ENCODE peak calls at places on chromosomes 11 and 22, in four cellular contexts. S is pancreas, B is testis, J is body of pancreas. G is an unnamed sample.

GRCh38 chr22:28817919-28818859 is 17.8 kb upstream of the XBP1 start:
- DNase-seq in B (no peak), J (peak; percentile 96), S (peak; percentile 97), G (no peak)

GRCh38 chr11:64885367-64886286 is 7.2 kb upstream of the EHD1 start:
- DNase-seq in B (no peak), S (no peak), J (no peak), G (no peak)

GRCh38 chr11:61652135-61652534 is 28.1 kb upstream of the DAGLA start:
- DNase-seq in J (no peak), S (no peak), B (no peak), G (no peak)

GRCh38 chr22:38221908-38222796 is 20.4 kb downstream of the MAFF start:
- DNase-seq in B (no peak), S (no peak), J (no peak), G (no peak)

GRCh38 chr22:26558246-26558895 is 31.6 kb downstream of the TPST2 start:
- DNase-seq in S (peak; percentile 74), B (no peak), J (peak; percentile 71), G (no peak)

GRCh38 chr11:111324277-111324720 is 26.0 kb downstream of the POU2AF3 start:
- DNase-seq in J (no peak), S (no peak), B (no peak), G (no peak)

GRCh38 chr22:44995282-44995597 is 14.6 kb downstream of the PHF21B start:
- DNase-seq in J (no peak), B (no peak), S (no peak), G (no peak)

GRCh38 chr11:91085985-91086384 is 863.1 kb upstream of the CHORDC1 start:
- DNase-seq in S (no peak), J (no peak), B (no peak), G (no peak)

GRCh38 chr22:20153945-20154344 is 3.1 kb upstream of the CCDC188 start:
- DNase-seq in B (no peak), S (no peak), J (no peak), G (no peak)

GRCh38 chr11:115330693-115331482 is 173.3 kb downstream of the CADM1 start:
- DNase-seq in J (no peak), B (no peak), S (no peak), G (no peak)

GRCh38 chr22:45218974-45219373 is 21.7 kb downstream of the KIAA0930 start:
- DNase-seq in B (no peak), S (no peak), J (no peak), G (no peak)

GRCh38 chr11:44014968-44015623 is 32.7 kb upstream of the ACCSL start:
- DNase-seq in J (no peak), B (no peak), S (no peak), G (no peak)

GRCh38 chr11:59112494-59112893 is 5.5 kb downstream of the FAM111B start:
- DNase-seq in S (no peak), B (no peak), J (no peak), G (no peak)

GRCh38 chr22:50153756-50154140 is 16.8 kb upstream of the PANX2 start:
- DNase-seq in S (no peak), B (no peak), J (no peak), G (no peak)

GRCh38 chr11:46537121-46537520 is 56.7 kb downstream of the AMBRA1 start:
- DNase-seq in S (no peak), J (no peak), B (no peak), G (no peak)

GRCh38 chr22:44838316-44839016 is 86.1 kb downstream of the ARHGAP8 start:
- DNase-seq in B (peak; percentile 64), J (no peak), S (no peak), G (no peak)

GRCh38 chr11:10309163-10310093 is 4.6 kb downstream of the ADM start:
- DNase-seq in B (peak; percentile 49), S (peak; percentile 83), J (peak; percentile 92), G (peak; percentile 83)

GRCh38 chr22:27512283-27512761 is 289.2 kb downstream of the MN1 start:
- DNase-seq in S (peak; percentile 64), J (peak; percentile 73), B (peak; percentile 86), G (peak; percentile 98)

GRCh38 chr11:126080206-126080941 is 17.7 kb upstream of the CDON start:
- DNase-seq in B (no peak), S (peak; percentile 26), J (peak; percentile 40), G (no peak)

GRCh38 chr22:32520612-32521011 is 46.0 kb downstream of the FBXO7 start:
- DNase-seq in B (no peak), J (no peak), S (no peak), G (no peak)

GRCh38 chr11:127998421-127998820 is 588.9 kb downstream of the ETS1 start:
- DNase-seq in S (no peak), J (no peak), B (no peak), G (no peak)

GRCh38 chr11:128095459-128096096 is 491.8 kb downstream of the ETS1 start:
- DNase-seq in J (no peak), B (no peak), S (no peak), G (no peak)

GRCh38 chr11:72584293-72584921 is 89.8 kb downstream of the PDE2A start:
- DNase-seq in S (no peak), J (peak; percentile 27), B (peak; percentile 69), G (peak; percentile 87)

GRCh38 chr22:19834599-19834998 is 20.1 kb downstream of the GNB1L start:
- DNase-seq in B (no peak), J (no peak), S (no peak), G (no peak)

GRCh38 chr11:45560153-45560934 is 105.1 kb downstream of the CHST1 start:
- DNase-seq in S (no peak), J (no peak), B (peak; percentile 17), G (no peak)

GRCh38 chr11:22785251-22785650 is 44.4 kb downstream of the SVIP start:
- DNase-seq in J (no peak), B (no peak), S (no peak), G (no peak)

GRCh38 chr11:70076461-70076931 is 1.6 kb upstream of the ANO1 start:
- DNase-seq in J (no peak), B (no peak), S (no peak), G (no peak)

GRCh38 chr22:46011627-46012181 is 34.7 kb upstream of the WNT7B start:
- DNase-seq in J (peak; percentile 21), S (no peak), B (no peak), G (peak; percentile 56)

GRCh38 chr11:130052556-130052955 is 17.1 kb upstream of the APLP2 start:
- DNase-seq in J (no peak), S (no peak), B (no peak), G (no peak)

GRCh38 chr11:63404536-63404935 is 35.0 kb downstream of the SLC22A9 start:
- DNase-seq in S (peak; percentile 62), J (peak; percentile 62), B (peak; percentile 16), G (no peak)

GRCh38 chr22:49228431-49229037 is 599.1 kb downstream of the BRD1 start:
- DNase-seq in B (peak; percentile 8), S (no peak), J (no peak), G (no peak)

GRCh38 chr11:62880231-62880802 is 379 bp upstream of the SLC3A2 start:
- DNase-seq in J (peak; percentile 47), B (peak; percentile 72), S (no peak), G (no peak)

GRCh38 chr11:77035580-77035979 is 1.4 kb downstream of the B3GNT6 start:
- DNase-seq in B (no peak), J (peak; percentile 34), S (no peak), G (no peak)
- H3K4me3 ChIP-seq in B (no peak overlapping the region), J (no peak overlapping the region), S (no peak overlapping the region), G (no peak overlapping the region)

DNA sequence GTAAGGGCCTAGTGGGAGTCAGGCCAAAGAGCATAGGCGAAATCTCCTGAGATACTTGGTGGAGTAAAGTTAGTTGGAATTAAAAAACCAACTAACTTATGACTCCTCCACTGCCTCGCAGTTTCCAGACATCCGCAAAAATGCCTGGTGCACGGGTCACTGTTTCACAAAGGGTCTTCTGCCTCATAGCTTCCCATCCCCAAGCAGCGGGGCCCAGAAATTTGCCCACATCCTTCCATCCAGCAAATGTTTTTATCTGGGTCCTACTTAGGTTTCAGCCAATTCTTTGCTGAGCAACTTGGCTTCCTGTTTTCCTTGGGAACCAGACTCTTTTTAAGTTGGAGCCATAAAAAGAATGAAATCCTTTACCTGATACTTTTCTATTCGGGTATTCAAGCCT is 36.3 kb downstream of the FZD4 start:
- DNase-seq in S (no peak), B (no peak), J (no peak), G (no peak)
- H3K27ac ChIP-seq in S (no peak overlapping the region), B (peak overlapping the region; percentile 3), J (no peak overlapping the region), G (peak overlapping the region; percentile 75)

GRCh38 chr11:20162824-20163777 is 2.8 kb upstream of the DBX1 start:
- DNase-seq in J (no peak), B (no peak), S (no peak), G (no peak)

GRCh38 chr11:20160425-20161229 is at the start of gene DBX1:
- DNase-seq in J (no peak), S (no peak), B (no peak), G (no peak)

GRCh38 chr11:20162340-20162739 is 2.1 kb upstream of the DBX1 start:
- DNase-seq in J (no peak), S (no peak), B (no peak), G (no peak)

GRCh38 chr11:20161230-20161918 is 1.1 kb upstream of the DBX1 start:
- DNase-seq in J (no peak), S (no peak), B (no peak), G (no peak)

DNA sequence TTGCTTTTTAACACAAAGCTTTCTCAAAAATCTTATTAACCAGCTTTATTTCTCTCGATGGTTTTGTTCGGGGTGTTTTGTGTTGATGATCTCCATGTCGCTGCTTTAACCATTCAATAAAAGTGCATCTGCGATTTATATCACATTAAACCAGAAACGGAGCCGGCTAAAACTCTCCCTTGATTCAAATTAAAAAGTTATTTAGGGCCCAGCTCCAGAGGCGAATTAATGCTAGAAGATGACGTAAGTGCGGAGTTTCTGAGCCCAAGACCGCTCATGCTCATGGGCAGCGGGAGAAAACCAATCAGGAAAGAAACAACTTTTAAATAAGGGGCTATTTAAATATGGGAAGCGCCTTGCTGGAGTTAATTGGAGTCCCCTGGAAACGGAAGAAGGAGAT is 1.6 kb upstream of the DBX1 start:
- DNase-seq in S (no peak), J (no peak), B (no peak), G (no peak)
- H3K4me3 ChIP-seq in S (no peak overlapping the region), J (no peak overlapping the region), B (no peak overlapping the region), G (no peak overlapping the region)

DNA sequence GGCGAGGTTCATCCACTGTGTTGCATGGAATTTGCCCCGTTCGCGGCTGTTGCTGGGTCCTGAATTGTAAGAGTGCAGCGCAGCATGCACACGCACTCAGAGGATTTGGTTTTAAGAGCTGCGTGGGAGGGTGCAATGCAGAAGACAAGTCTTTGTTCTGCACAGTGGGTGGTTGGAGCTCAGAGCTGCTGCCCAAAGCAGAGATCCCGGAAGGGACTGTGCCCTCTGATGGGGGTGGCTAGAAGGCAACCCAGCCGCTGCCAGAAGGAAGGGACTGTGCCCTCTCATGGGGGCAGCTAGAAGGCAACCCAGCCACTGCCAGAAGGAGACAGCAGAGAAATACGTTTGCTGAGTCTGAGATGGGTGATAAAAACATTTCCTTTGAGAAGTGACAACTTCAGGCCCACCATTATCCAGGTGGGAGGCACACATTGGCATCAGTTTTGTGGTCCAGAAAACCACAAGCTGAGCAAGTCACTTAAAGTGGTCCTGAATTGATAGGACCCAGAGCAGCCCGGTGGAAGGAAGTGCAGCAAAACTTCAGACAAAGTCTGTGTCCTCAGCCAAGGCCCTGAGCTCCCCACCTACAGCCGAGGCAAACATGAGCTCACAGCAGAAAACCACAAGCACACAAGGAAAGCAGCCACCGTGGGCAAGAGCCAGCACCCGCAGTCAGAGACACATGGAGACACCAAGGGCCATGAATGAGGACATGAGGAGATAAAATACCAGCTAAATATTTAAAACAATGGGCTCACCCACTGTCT is 4.2 kb downstream of the KRTAP5-6 start:
- DNase-seq in B (peak; percentile 17), J (no peak), S (no peak), G (no peak)
- H3K27ac ChIP-seq in B (no peak overlapping the region), J (no peak overlapping the region), S (no peak overlapping the region), G (no peak overlapping the region)